ENCODE peak calls at places on chromosomes 12 and 14, in five cellular contexts. One of them, this sample, is unnamed.

GRCh38 chr12:62832027-62832426 is 102.9 kb downstream of the PPM1H start:
- DNase-seq in body of pancreas: no peak
- DNase-seq in HCT116: no peak
- DNase-seq in ascending aorta: no peak
- DNase-seq in RWPE1: no peak
- DNase-seq in this sample: no peak

GRCh38 chr12:78002878-78003277 is 172.2 kb downstream of the NAV3 start:
- DNase-seq in body of pancreas: no peak
- DNase-seq in HCT116: no peak
- DNase-seq in ascending aorta: no peak
- DNase-seq in RWPE1: no peak
- DNase-seq in this sample: no peak

GRCh38 chr12:49565956-49566265 is 2.0 kb downstream of the MCRS1 start:
- DNase-seq in body of pancreas: no peak
- DNase-seq in HCT116: no peak
- DNase-seq in ascending aorta: no peak
- DNase-seq in RWPE1: no peak
- DNase-seq in this sample: no peak

GRCh38 chr14:98168196-98168985 is 1103.6 kb downstream of the BCL11B start:
- DNase-seq in body of pancreas: no peak
- DNase-seq in HCT116: no peak
- DNase-seq in ascending aorta: no peak
- DNase-seq in RWPE1: no peak
- DNase-seq in this sample: no peak

GRCh38 chr14:53011053-53011462 is 60.2 kb upstream of the FERMT2 start:
- DNase-seq in body of pancreas: peak
- DNase-seq in HCT116: peak
- DNase-seq in ascending aorta: peak
- DNase-seq in RWPE1: peak
- DNase-seq in this sample: no peak

GRCh38 chr12:60265741-60266140 is 669.9 kb downstream of the SLC16A7 start:
- DNase-seq in body of pancreas: no peak
- DNase-seq in HCT116: no peak
- DNase-seq in ascending aorta: no peak
- DNase-seq in RWPE1: no peak
- DNase-seq in this sample: no peak

GRCh38 chr12:51482808-51483532 is 58.3 kb downstream of the SLC4A8 start:
- DNase-seq in body of pancreas: no peak
- DNase-seq in HCT116: no peak
- DNase-seq in ascending aorta: no peak
- DNase-seq in RWPE1: no peak
- DNase-seq in this sample: no peak

GRCh38 chr14:39459795-39460478 is 27.7 kb upstream of the FBXO33 start:
- DNase-seq in body of pancreas: no peak
- DNase-seq in HCT116: no peak
- DNase-seq in ascending aorta: no peak
- DNase-seq in RWPE1: no peak
- DNase-seq in this sample: no peak

GRCh38 chr14:50631408-50631821 is 36.7 kb downstream of the SAV1 start:
- DNase-seq in body of pancreas: no peak
- DNase-seq in HCT116: no peak
- DNase-seq in ascending aorta: no peak
- DNase-seq in RWPE1: no peak
- DNase-seq in this sample: no peak

GRCh38 chr12:111570090-111570961 is 28.8 kb downstream of the ATXN2 start:
- DNase-seq in body of pancreas: no peak
- DNase-seq in HCT116: peak
- DNase-seq in ascending aorta: no peak
- DNase-seq in RWPE1: peak
- DNase-seq in this sample: peak

GRCh38 chr14:68376067-68376810 is 416.6 kb downstream of the ZFP36L1 start:
- DNase-seq in body of pancreas: no peak
- DNase-seq in HCT116: no peak
- DNase-seq in ascending aorta: no peak
- DNase-seq in RWPE1: no peak
- DNase-seq in this sample: no peak

GRCh38 chr12:125099407-125099779 is 34.2 kb downstream of the AACS start:
- DNase-seq in body of pancreas: no peak
- DNase-seq in HCT116: no peak
- DNase-seq in ascending aorta: no peak
- DNase-seq in RWPE1: no peak
- DNase-seq in this sample: no peak

GRCh38 chr12:67701121-67701520 is 52.6 kb downstream of the DYRK2 start:
- DNase-seq in body of pancreas: no peak
- DNase-seq in HCT116: no peak
- DNase-seq in ascending aorta: no peak
- DNase-seq in RWPE1: no peak
- DNase-seq in this sample: no peak

GRCh38 chr12:31923063-31923412 is 36.2 kb upstream of the RESF1 start:
- DNase-seq in body of pancreas: no peak
- DNase-seq in HCT116: peak
- DNase-seq in ascending aorta: no peak
- DNase-seq in RWPE1: no peak
- DNase-seq in this sample: no peak

GRCh38 chr14:98580131-98580678 is 691.8 kb downstream of the BCL11B start:
- DNase-seq in body of pancreas: no peak
- DNase-seq in HCT116: no peak
- DNase-seq in ascending aorta: no peak
- DNase-seq in RWPE1: peak
- DNase-seq in this sample: no peak

GRCh38 chr14:60222820-60223219 is 26.2 kb upstream of the PPM1A start:
- DNase-seq in body of pancreas: peak
- DNase-seq in HCT116: no peak
- DNase-seq in ascending aorta: no peak
- DNase-seq in RWPE1: no peak
- DNase-seq in this sample: no peak

GRCh38 chr14:70702154-70702553 is 60.4 kb downstream of the TTC9 start:
- DNase-seq in body of pancreas: no peak
- DNase-seq in HCT116: no peak
- DNase-seq in ascending aorta: no peak
- DNase-seq in RWPE1: no peak
- DNase-seq in this sample: no peak

GRCh38 chr14:67814826-67815225 is 1.6 kb downstream of the ZFYVE26 start:
- DNase-seq in body of pancreas: no peak
- DNase-seq in HCT116: no peak
- DNase-seq in ascending aorta: no peak
- DNase-seq in RWPE1: no peak
- DNase-seq in this sample: no peak

GRCh38 chr14:75141967-75142366 is 15.1 kb upstream of the NEK9 start:
- DNase-seq in body of pancreas: peak
- DNase-seq in HCT116: no peak
- DNase-seq in ascending aorta: no peak
- DNase-seq in RWPE1: no peak
- DNase-seq in this sample: no peak

GRCh38 chr12:21456291-21456780 is 18.9 kb downstream of the PYROXD1 start:
- DNase-seq in body of pancreas: no peak
- DNase-seq in HCT116: no peak
- DNase-seq in ascending aorta: no peak
- DNase-seq in RWPE1: no peak
- DNase-seq in this sample: no peak

GRCh38 chr14:104935955-104936354 is 11.3 kb downstream of the PLD4 start:
- DNase-seq in body of pancreas: no peak
- DNase-seq in HCT116: no peak
- DNase-seq in ascending aorta: peak
- DNase-seq in RWPE1: peak
- DNase-seq in this sample: no peak

DNA sequence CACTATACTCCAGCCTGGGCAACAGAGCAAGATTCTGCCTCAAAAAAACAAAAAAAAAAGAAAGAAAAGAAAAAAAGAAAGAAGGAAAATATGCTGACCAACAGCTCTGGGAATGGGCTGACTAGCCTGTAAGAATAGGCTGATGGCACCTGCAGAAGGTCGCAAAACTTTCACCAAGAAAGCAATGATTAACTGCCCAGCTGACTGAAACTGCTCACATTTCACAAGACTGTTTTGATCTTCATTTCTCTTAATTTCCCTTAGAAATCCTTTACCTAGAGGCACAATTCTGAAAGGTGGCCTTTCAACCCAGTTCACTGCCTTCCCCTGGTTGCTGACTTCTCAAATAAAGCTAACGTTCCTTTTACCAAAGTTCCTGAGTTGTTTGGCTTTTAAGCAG is 12.4 kb downstream of the BEST3 start:
- DNase-seq in body of pancreas: no peak
- DNase-seq in HCT116: no peak
- DNase-seq in ascending aorta: no peak
- DNase-seq in RWPE1: no peak
- DNase-seq in this sample: no peak
- H3K27ac ChIP-seq in body of pancreas: no peak
- H3K27ac ChIP-seq in HCT116: no peak
- H3K27ac ChIP-seq in ascending aorta: no peak
- H3K27ac ChIP-seq in RWPE1: no peak
- H3K27ac ChIP-seq in this sample: no peak

GRCh38 chr12:47714823-47715386 is 9.1 kb upstream of the RPAP3 start:
- DNase-seq in body of pancreas: no peak
- DNase-seq in HCT116: no peak
- DNase-seq in ascending aorta: peak
- DNase-seq in RWPE1: no peak
- DNase-seq in this sample: no peak
- H3K27ac ChIP-seq in body of pancreas: no peak
- H3K27ac ChIP-seq in HCT116: no peak
- H3K27ac ChIP-seq in ascending aorta: peak
- H3K27ac ChIP-seq in RWPE1: no peak
- H3K27ac ChIP-seq in this sample: no peak

DNA sequence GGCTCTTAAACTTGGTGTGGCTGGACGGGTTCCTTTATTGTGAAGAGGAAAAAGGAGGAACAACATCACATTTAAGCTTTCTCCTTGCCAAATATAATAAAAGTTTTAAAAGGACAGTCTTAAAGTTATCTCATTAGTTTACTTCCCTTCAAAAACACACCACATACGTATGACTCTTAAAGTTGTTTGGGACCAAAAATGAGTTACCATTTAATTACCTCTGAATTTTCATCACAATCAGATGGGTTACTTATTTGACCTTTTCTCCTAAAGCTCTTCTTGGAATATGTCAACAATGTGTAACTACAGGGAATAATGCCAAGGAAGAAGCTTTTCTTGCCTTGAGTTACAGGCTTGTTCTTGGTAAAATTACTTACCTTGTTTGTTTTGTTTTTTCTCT is 16.4 kb downstream of the RAB21 start:
- DNase-seq in body of pancreas: no peak
- DNase-seq in HCT116: no peak
- DNase-seq in ascending aorta: no peak
- DNase-seq in RWPE1: no peak
- DNase-seq in this sample: no peak
- H3K27ac ChIP-seq in body of pancreas: no peak
- H3K27ac ChIP-seq in HCT116: no peak
- H3K27ac ChIP-seq in ascending aorta: no peak
- H3K27ac ChIP-seq in RWPE1: no peak
- H3K27ac ChIP-seq in this sample: no peak

DNA sequence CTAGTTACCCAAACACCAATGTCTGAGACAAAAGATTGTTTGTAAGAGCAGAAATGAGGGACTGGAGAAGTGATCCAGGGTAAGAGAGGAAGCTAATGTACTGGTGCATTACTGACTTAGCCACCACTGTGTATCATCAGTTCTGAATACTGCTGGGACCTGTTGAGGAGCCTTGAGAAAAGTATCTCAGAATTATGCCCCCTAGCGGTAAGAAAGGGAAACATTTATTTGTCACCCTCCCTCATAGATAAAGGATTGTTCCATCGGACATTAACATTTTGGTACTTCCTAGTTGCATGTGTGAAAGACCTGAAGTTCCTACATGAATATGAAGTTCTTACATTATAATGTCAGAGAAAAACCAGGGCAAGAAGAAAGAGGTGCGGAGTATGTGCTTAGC is 612.5 kb downstream of the FSCB start:
- DNase-seq in body of pancreas: no peak
- DNase-seq in HCT116: peak
- DNase-seq in ascending aorta: no peak
- DNase-seq in RWPE1: no peak
- DNase-seq in this sample: no peak
- H3K27ac ChIP-seq in body of pancreas: no peak
- H3K27ac ChIP-seq in HCT116: no peak
- H3K27ac ChIP-seq in ascending aorta: no peak
- H3K27ac ChIP-seq in RWPE1: no peak
- H3K27ac ChIP-seq in this sample: no peak

DNA sequence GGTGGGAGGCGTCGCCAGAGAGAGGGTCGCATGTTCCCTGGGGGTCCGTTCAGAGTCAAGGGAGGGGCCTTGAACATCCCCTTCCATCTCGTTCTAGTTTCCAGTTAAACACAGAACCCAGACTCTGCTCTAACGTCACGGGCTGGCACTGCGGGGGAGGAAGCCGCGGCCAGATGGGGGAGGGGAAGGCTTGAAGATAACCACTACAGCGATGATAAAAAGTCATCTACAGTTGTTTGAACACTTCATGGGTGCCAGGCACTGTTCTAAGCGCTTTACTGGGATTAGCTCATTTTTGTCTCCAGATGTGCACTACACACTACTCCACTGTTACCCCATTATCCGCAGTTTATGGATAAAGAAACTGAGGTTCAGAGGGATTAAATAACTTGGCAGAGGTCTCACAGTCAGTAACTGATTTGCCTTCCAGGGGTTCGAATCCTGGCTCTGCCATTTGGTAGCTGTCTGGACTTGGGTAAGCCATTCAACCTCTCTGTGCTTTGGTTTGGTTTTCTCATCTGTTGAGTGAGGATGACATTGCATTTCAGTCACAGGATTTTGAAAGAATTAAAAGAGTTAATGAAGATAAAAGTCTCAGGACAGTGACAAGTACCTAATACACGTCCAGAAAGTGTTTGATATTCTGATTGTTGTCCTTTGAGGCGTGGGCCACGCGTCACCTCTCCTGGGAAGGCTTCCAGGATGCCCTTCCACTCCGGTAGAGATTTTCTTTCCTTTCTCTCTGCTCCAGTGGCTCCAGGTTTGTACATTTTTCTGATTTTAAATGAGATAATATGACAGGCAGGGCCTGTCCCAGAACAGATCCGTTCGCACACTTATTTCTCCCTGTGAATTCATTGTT is 798 bp upstream of the RASAL1 start:
- DNase-seq in body of pancreas: peak
- DNase-seq in HCT116: peak
- DNase-seq in ascending aorta: no peak
- DNase-seq in RWPE1: no peak
- DNase-seq in this sample: no peak
- H3K27ac ChIP-seq in body of pancreas: no peak
- H3K27ac ChIP-seq in HCT116: peak
- H3K27ac ChIP-seq in ascending aorta: no peak
- H3K27ac ChIP-seq in RWPE1: no peak
- H3K27ac ChIP-seq in this sample: peak

DNA sequence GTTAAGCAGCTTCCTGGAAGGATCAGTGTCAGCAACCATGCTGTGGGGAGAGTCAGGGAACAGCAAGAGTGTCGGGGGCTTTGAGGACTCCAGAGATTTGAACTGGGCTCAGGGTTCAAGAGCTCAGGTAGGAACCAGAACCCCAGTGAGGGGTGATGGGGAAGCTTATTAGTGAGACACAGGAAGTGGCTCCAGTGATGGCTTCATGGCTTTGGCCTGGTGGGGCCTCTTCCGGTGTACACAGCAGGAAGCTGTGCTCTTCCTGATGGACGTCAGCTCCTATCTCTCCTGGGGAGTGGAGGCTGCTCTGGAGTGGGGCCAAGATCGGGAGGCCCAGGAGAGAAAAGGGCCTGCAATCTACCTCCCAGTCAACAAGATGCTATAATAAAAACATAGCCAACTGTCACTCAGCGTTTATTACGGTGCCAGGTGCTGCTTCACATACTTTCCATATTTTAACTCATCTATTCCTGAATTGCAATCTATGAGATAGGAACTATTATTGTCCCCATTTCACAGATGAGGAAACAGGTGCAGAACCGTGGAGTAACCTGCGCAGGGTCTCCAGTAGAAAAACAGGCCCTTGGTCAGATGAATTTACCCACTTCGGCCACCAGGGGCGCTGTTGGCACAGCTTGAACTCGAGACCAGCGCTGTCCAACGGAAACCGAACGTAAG is 63.7 kb upstream of the DLK1 start:
- DNase-seq in body of pancreas: peak
- DNase-seq in HCT116: peak
- DNase-seq in ascending aorta: no peak
- DNase-seq in RWPE1: peak
- DNase-seq in this sample: no peak
- H3K27ac ChIP-seq in body of pancreas: no peak
- H3K27ac ChIP-seq in HCT116: peak
- H3K27ac ChIP-seq in ascending aorta: no peak
- H3K27ac ChIP-seq in RWPE1: no peak
- H3K27ac ChIP-seq in this sample: no peak

This sample was measured in epithelial cell of prostate.